ENCODE peak calls at places on chromosomes 13 and 19, in eight cellular contexts. X is fibroblast of the aortic adventitia; I is fibroblast of mammary gland; K is effector memory CD4-positive, alpha-beta T cell; G is stimulated activated CD8-positive, alpha-beta memory T cell treated with anti-CD3 and anti-CD28 coated beads, Interleukin-12 subunit alpha, Interleukin-12 subunit beta, amount 100 ng/mL, for 4 hours; N is A172; D is nucleus accumbens; V is hypothalamus. T is an unnamed sample.

GRCh38 chr19:42311612-42312160 is 1.4 kb upstream of the TMEM145 start:
- DNase-seq in X (no peak), I (no peak), K (no peak), G (no peak), N (no peak), D (no peak), V (no peak), T (no peak)

GRCh38 chr13:30796132-30796832 is 60.9 kb downstream of the ALOX5AP start:
- DNase-seq in X (peak; percentile 76), I (peak; percentile 69), K (no peak), G (no peak), N (peak; percentile 88), D (no peak), V (no peak), T (no peak)

GRCh38 chr13:75345191-75345590 is 136.8 kb downstream of the TBC1D4 start:
- DNase-seq in X (peak; percentile 42), I (peak; percentile 17), K (no peak), G (no peak), N (no peak), D (no peak), V (no peak), T (no peak)

GRCh38 chr13:96200810-96201209 is 110.9 kb downstream of the HS6ST3 start:
- DNase-seq in X (no peak), I (no peak), K (no peak), G (no peak), N (no peak), D (no peak), V (no peak), T (no peak)

GRCh38 chr19:6464070-6464873 is at the start of gene CRB3:
- DNase-seq in X (no peak), I (no peak), K (peak; percentile 26), G (no peak), N (no peak), D (peak; percentile 31), V (no peak), T (no peak)

GRCh38 chr19:23440207-23440606 is 44.9 kb upstream of the ZNF91 start:
- DNase-seq in X (no peak), I (no peak), K (no peak), G (no peak), N (peak; percentile 23), D (no peak), V (no peak), T (no peak)

GRCh38 chr19:38152461-38153379 is 71.3 kb downstream of the DPF1 start:
- DNase-seq in X (no peak), I (no peak), K (no peak), G (no peak), N (peak; percentile 70), D (peak; percentile 1), V (no peak), T (no peak)

GRCh38 chr13:19864339-19865309 is 1.2 kb upstream of the ZMYM5 start:
- DNase-seq in X (peak; percentile 73), I (peak; percentile 78), K (peak; percentile 60), G (peak; percentile 46), N (peak; percentile 58), D (peak; percentile 76), V (peak; percentile 72), T (peak; percentile 90)

GRCh38 chr13:108214511-108215383 is 589 bp downstream of the LIG4 start:
- DNase-seq in X (no peak), I (no peak), K (no peak), G (no peak), N (no peak), D (no peak), V (peak; percentile 46), T (no peak)

GRCh38 chr13:43573787-43574562 is 212.8 kb downstream of the ENOX1 start:
- DNase-seq in X (no peak), I (no peak), K (no peak), G (no peak), N (no peak), D (no peak), V (no peak), T (no peak)

GRCh38 chr13:37598572-37598971 is at the start of gene POSTN:
- DNase-seq in X (peak; percentile 67), I (peak; percentile 49), K (no peak), G (no peak), N (no peak), D (no peak), V (no peak), T (no peak)

GRCh38 chr13:44818428-44818827 is 170.8 kb downstream of the NUFIP1 start:
- DNase-seq in X (no peak), I (peak; percentile 33), K (no peak), G (no peak), N (peak; percentile 50), D (no peak), V (no peak), T (no peak)

GRCh38 chr19:45638930-45639729 is at the start of gene EML2:
- DNase-seq in X (no peak), I (no peak), K (peak; percentile 29), G (peak; percentile 37), N (no peak), D (no peak), V (peak; percentile 10), T (peak; percentile 49)

GRCh38 chr19:5635427-5635826 is 12.5 kb downstream of the SAFB start:
- DNase-seq in X (no peak), I (no peak), K (no peak), G (no peak), N (no peak), D (no peak), V (no peak), T (no peak)

GRCh38 chr13:24541127-24541475 is 28.5 kb upstream of the PARP4 start:
- DNase-seq in X (no peak), I (no peak), K (no peak), G (no peak), N (no peak), D (no peak), V (no peak), T (no peak)

GRCh38 chr13:71303144-71303543 is 563.9 kb downstream of the DACH1 start:
- DNase-seq in X (no peak), I (no peak), K (no peak), G (no peak), N (no peak), D (no peak), V (no peak), T (no peak)

GRCh38 chr13:49567501-49567900 is 17.9 kb downstream of the RCBTB1 start:
- DNase-seq in X (no peak), I (no peak), K (no peak), G (no peak), N (no peak), D (no peak), V (no peak), T (no peak)

GRCh38 chr19:51978882-51979281 is 7.8 kb downstream of the ZNF350 start:
- DNase-seq in X (no peak), I (no peak), K (no peak), G (no peak), N (no peak), D (no peak), V (no peak), T (no peak)

GRCh38 chr13:27797228-27797624 is 4.9 kb downstream of the GSX1 start:
- DNase-seq in X (peak; percentile 8), I (peak; percentile 19), K (no peak), G (no peak), N (no peak), D (no peak), V (no peak), T (no peak)

GRCh38 chr13:82480415-82480814 is 1401.9 kb downstream of the SLITRK1 start:
- DNase-seq in X (no peak), I (peak; percentile 2), K (no peak), G (no peak), N (no peak), D (no peak), V (no peak), T (no peak)

GRCh38 chr19:6724631-6725185 is 4.3 kb upstream of the C3 start:
- DNase-seq in X (no peak), I (no peak), K (no peak), G (no peak), N (no peak), D (no peak), V (no peak), T (no peak)

GRCh38 chr19:32232449-32232848 is 113.0 kb upstream of the ZNF507 start:
- DNase-seq in X (no peak), I (no peak), K (no peak), G (no peak), N (no peak), D (no peak), V (no peak), T (no peak)

GRCh38 chr19:45468159-45468651 is 409 bp downstream of the FOSB start:
- DNase-seq in X (no peak), I (no peak), K (no peak), G (no peak), N (no peak), D (no peak), V (no peak), T (peak; percentile 35)

T was measured in stimulated activated effector memory CD8-positive, alpha-beta T cell treated with anti-CD3 and anti-CD28 coated beads, Interleukin-12 subunit alpha, Interleukin-12 subunit beta, amount 100 ng/mL, for 72 hours.